ENCODE peak calls at places on chromosome 21, in nine cellular contexts. C is lower lobe of right lung, R is foreskin keratinocyte, S is heart right ventricle, Q is SJSA1, G is astrocyte, K is adrenal gland, T is AG04450, N is RWPE2. E is an unnamed sample.

GRCh38 chr21:42027804-42028753 is 17.9 kb upstream of the ZBTB21 start:
- DNase-seq in N (no peak), T (no peak), R (no peak), K (no peak), G (no peak), C (peak; percentile 44), S (no peak), Q (no peak), E (no peak)

GRCh38 chr21:32007461-32007860 is 134.6 kb downstream of the HUNK start:
- DNase-seq in C (no peak), K (peak; percentile 38), N (no peak), G (peak; percentile 37), R (peak; percentile 6), T (no peak), S (no peak), Q (peak; percentile 92), E (no peak)

GRCh38 chr21:42460391-42461184 is 35.4 kb downstream of the RSPH1 start:
- DNase-seq in N (no peak), Q (no peak), C (no peak), R (no peak), S (no peak), T (no peak), K (no peak), G (no peak), E (no peak)

GRCh38 chr21:17590443-17590842 is 22.3 kb downstream of the BTG3 start:
- DNase-seq in R (no peak), C (no peak), N (no peak), Q (no peak), G (no peak), T (no peak), K (no peak), S (no peak), E (no peak)

GRCh38 chr21:28928578-28929124 is 64.0 kb downstream of the LTN1 start:
- DNase-seq in K (no peak), N (no peak), Q (no peak), S (no peak), C (no peak), R (no peak), T (no peak), G (no peak), E (no peak)

GRCh38 chr21:41975391-41976272 is 21.8 kb upstream of the C2CD2 start:
- DNase-seq in K (peak; percentile 12), S (no peak), T (no peak), Q (no peak), C (no peak), R (no peak), G (no peak), N (no peak), E (no peak)

GRCh38 chr21:28487455-28488070 is 505.1 kb downstream of the LTN1 start:
- DNase-seq in K (no peak), T (no peak), G (no peak), Q (no peak), S (no peak), R (no peak), C (no peak), N (no peak), E (no peak)

GRCh38 chr21:20720623-20721022 is 277.6 kb upstream of the NCAM2 start:
- DNase-seq in Q (no peak), T (no peak), R (peak; percentile 35), S (no peak), N (no peak), C (no peak), K (no peak), G (peak; percentile 18), E (no peak)

GRCh38 chr21:42722153-42722552 is 68.7 kb downstream of the PDE9A start:
- DNase-seq in R (no peak), G (no peak), C (no peak), K (no peak), Q (no peak), T (no peak), S (no peak), N (no peak), E (no peak)

GRCh38 chr21:40516336-40516735 is 330.6 kb downstream of the DSCAM start:
- DNase-seq in R (no peak), S (peak; percentile 32), G (no peak), C (no peak), T (no peak), K (peak; percentile 29), Q (no peak), N (no peak), E (no peak)

GRCh38 chr21:20789696-20790095 is 208.5 kb upstream of the NCAM2 start:
- DNase-seq in C (no peak), K (no peak), Q (no peak), G (no peak), S (no peak), N (no peak), T (no peak), R (no peak), E (no peak)

GRCh38 chr21:32233055-32233546 is 45.7 kb downstream of the MIS18A start:
- DNase-seq in K (no peak), N (no peak), R (no peak), T (no peak), C (no peak), G (peak; percentile 52), Q (no peak), S (no peak), E (no peak)

GRCh38 chr21:45983981-45984551 is 2.5 kb downstream of the COL6A1 start:
- DNase-seq in N (peak; percentile 60), C (peak; percentile 49), Q (no peak), K (no peak), R (no peak), G (no peak), S (no peak), T (no peak), E (no peak)

GRCh38 chr21:29082416-29082815 is 9.0 kb upstream of the CCT8 start:
- DNase-seq in K (no peak), N (no peak), G (no peak), Q (no peak), S (no peak), T (no peak), C (no peak), R (no peak), E (no peak)

GRCh38 chr21:43735236-43736091 is 16.5 kb downstream of the PDXK start:
- DNase-seq in C (no peak), N (no peak), S (no peak), Q (no peak), G (no peak), T (no peak), R (no peak), K (no peak), E (no peak)
- H3K27ac ChIP-seq in C (peak overlapping the region; percentile 75), N (peak overlapping the region; percentile 96), S (no peak overlapping the region), Q (no peak overlapping the region), G (no peak overlapping the region), T (peak overlapping the region; percentile 21), R (no peak overlapping the region), K (no peak overlapping the region), E (peak overlapping the region; percentile 89)

GRCh38 chr21:43927591-43928229 is 62.7 kb downstream of the AGPAT3 start:
- DNase-seq in S (no peak), T (no peak), Q (no peak), K (no peak), R (no peak), C (no peak), G (no peak), N (no peak), E (no peak)

GRCh38 chr21:43929217-43929971 is 64.4 kb downstream of the AGPAT3 start:
- DNase-seq in G (no peak), Q (no peak), K (no peak), C (no peak), T (no peak), R (no peak), N (peak; percentile 52), S (peak; percentile 83), E (no peak)

GRCh38 chr21:43926196-43926595 is 61.2 kb downstream of the AGPAT3 start:
- DNase-seq in G (no peak), Q (no peak), N (no peak), T (no peak), S (no peak), R (no peak), K (no peak), C (peak; percentile 46), E (no peak)

GRCh38 chr21:43928726-43929125 is 63.7 kb downstream of the AGPAT3 start:
- DNase-seq in K (no peak), C (no peak), S (no peak), R (no peak), Q (no peak), G (no peak), N (no peak), T (no peak), E (no peak)

GRCh38 chr21:43928230-43928607 is 63.2 kb downstream of the AGPAT3 start:
- DNase-seq in T (no peak), N (no peak), G (no peak), C (no peak), Q (no peak), R (no peak), K (no peak), S (no peak), E (no peak)
- H3K27ac ChIP-seq in T (no peak overlapping the region), N (no peak overlapping the region), G (no peak overlapping the region), C (no peak overlapping the region), Q (no peak overlapping the region), R (no peak overlapping the region), K (no peak overlapping the region), S (peak overlapping the region; percentile 79), E (no peak overlapping the region)

GRCh38 chr21:38818336-38818723 is 12.6 kb downstream of the ETS2 start:
- DNase-seq in N (no peak), S (no peak), R (no peak), T (no peak), G (no peak), K (no peak), Q (no peak), C (no peak), E (no peak)
- H3K27ac ChIP-seq in N (peak overlapping the region; percentile 76), S (no peak overlapping the region), R (no peak overlapping the region), T (no peak overlapping the region), G (peak overlapping the region; percentile 29), K (no peak overlapping the region), Q (peak overlapping the region; percentile 12), C (peak overlapping the region; percentile 76), E (no peak overlapping the region)

GRCh38 chr21:33491373-33492102 is at the start of gene DNAJC28:
- DNase-seq in T (peak; percentile 80), K (peak; percentile 92), C (peak; percentile 93), G (peak; percentile 80), S (peak; percentile 95), N (peak; percentile 91), Q (peak; percentile 97), R (peak; percentile 84), E (peak; percentile 96)

GRCh38 chr21:33492571-33492970 is 1.1 kb upstream of the DNAJC28 start:
- DNase-seq in S (no peak), G (no peak), Q (no peak), T (no peak), R (peak; percentile 14), C (no peak), K (no peak), N (no peak), E (no peak)

GRCh38 chr21:33487996-33488395 is 3.5 kb downstream of the DNAJC28 start:
- DNase-seq in T (no peak), C (no peak), N (no peak), S (no peak), Q (no peak), G (no peak), K (no peak), R (no peak), E (no peak)

GRCh38 chr21:33488936-33489335 is 2.6 kb downstream of the DNAJC28 start:
- DNase-seq in R (no peak), C (no peak), T (no peak), G (no peak), S (no peak), N (no peak), Q (no peak), K (no peak), E (no peak)

DNA sequence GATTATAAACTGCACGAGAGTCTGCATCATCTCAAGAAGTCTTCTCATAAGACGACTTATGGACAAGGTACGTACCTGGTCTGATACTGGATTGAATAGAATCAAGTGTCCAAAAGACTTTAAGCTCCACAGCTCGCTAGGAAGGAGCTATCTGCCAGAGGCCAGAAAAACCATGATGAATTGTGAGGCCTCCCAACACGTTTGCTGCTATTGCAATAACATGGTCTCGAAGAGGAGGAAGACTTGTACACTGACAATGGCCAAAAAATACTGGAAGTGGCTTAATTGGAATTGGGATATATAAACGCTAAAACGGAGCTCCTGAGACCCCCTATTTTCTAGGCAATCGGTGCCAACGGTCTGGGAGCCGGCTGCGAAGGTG is 534 bp downstream of the DNAJC28 start:
- DNase-seq in S (no peak), Q (no peak), R (peak; percentile 17), G (peak; percentile 1), T (no peak), K (no peak), N (no peak), C (no peak), E (no peak)
- H3K27ac ChIP-seq in S (peak overlapping the region; percentile 82), Q (no peak overlapping the region), R (no peak overlapping the region), G (peak overlapping the region; percentile 83), T (no peak overlapping the region), K (no peak overlapping the region), N (no peak overlapping the region), C (peak overlapping the region; percentile 81), E (peak overlapping the region; percentile 94)